ENCODE peak calls at places on chromosome 4, in nine cellular contexts. B, U, A, T, S, E, Y, M and Z are unnamed samples.

GRCh38 chr4:158817562-158818370 is 48.9 kb downstream of the FNIP2 start:
- DNase-seq in S (no peak), E (no peak), M (no peak), Y (no peak), T (peak), A (no peak), B (peak), U (no peak), Z (no peak)

GRCh38 chr4:96035727-96036126 is 195.8 kb downstream of the PDHA2 start:
- DNase-seq in B (no peak), E (peak), A (no peak), Y (peak), M (peak), T (no peak), U (no peak), S (peak), Z (peak)

GRCh38 chr4:17811078-17811603 is 362 bp downstream of the NCAPG start:
- DNase-seq in Y (no peak), S (no peak), U (peak), B (no peak), T (no peak), A (no peak), M (no peak), E (no peak), Z (peak)

GRCh38 chr4:59644765-59645164 is 1555.4 kb upstream of the ADGRL3 start:
- DNase-seq in Y (no peak), S (no peak), E (no peak), B (no peak), A (no peak), M (no peak), T (no peak), U (no peak), Z (no peak)

GRCh38 chr4:173332963-173333657 is 1.0 kb downstream of the HMGB2 start:
- DNase-seq in T (no peak), M (peak), S (no peak), Y (no peak), E (no peak), B (no peak), U (no peak), A (peak), Z (peak)

GRCh38 chr4:171142045-171142444 is 671.2 kb upstream of the GALNTL6 start:
- DNase-seq in T (no peak), Y (no peak), E (no peak), S (no peak), B (no peak), U (no peak), A (no peak), M (no peak), Z (no peak)

GRCh38 chr4:185573651-185574199 is 38.4 kb upstream of the PDLIM3 start:
- DNase-seq in T (no peak), U (no peak), Y (peak), S (peak), A (no peak), E (peak), M (peak), B (no peak), Z (no peak)

GRCh38 chr4:27397886-27398285 is 537.2 kb downstream of the STIM2 start:
- DNase-seq in E (no peak), A (no peak), S (no peak), M (peak), B (no peak), T (no peak), Y (peak), U (no peak), Z (no peak)

GRCh38 chr4:88713782-88714181 is 16.2 kb upstream of the NAP1L5 start:
- DNase-seq in E (no peak), M (no peak), A (no peak), S (no peak), B (no peak), T (no peak), U (no peak), Y (no peak), Z (no peak)

GRCh38 chr4:133151681-133152329 is 2.7 kb downstream of the PCDH10 start:
- DNase-seq in S (peak), A (no peak), T (peak), M (peak), U (peak), E (no peak), B (no peak), Y (no peak), Z (no peak)